ENCODE peak calls at places on chromosomes 11 and 22, in four cellular contexts. R is dermis blood vessel endothelial cell; A is stimulated activated CD4-positive, alpha-beta T cell treated with anti-CD3 and anti-CD28 coated beads, Interleukin-2, amount 100 ng/mL, for 48 hours; O is activated naive CD4-positive, alpha-beta T cell. K is an unnamed sample.

GRCh38 chr11:76903325-76903724 is 42.6 kb downstream of the ACER3 start:
- DNase-seq in A (no peak), O (no peak), R (no peak), K (no peak)

GRCh38 chr22:28017558-28017820 is 98.4 kb upstream of the PITPNB start:
- DNase-seq in R (no peak), O (no peak), A (no peak), K (no peak)

GRCh38 chr11:125300791-125301218 is 136.3 kb downstream of the PKNOX2 start:
- DNase-seq in O (no peak), A (no peak), R (peak), K (peak)

GRCh38 chr11:120773501-120774031 is 250.3 kb upstream of the TBCEL start:
- DNase-seq in A (no peak), O (no peak), R (peak), K (peak)

GRCh38 chr11:72079776-72080325 is 491 bp downstream of the NUMA1 start:
- DNase-seq in O (no peak), A (no peak), R (peak), K (no peak)

GRCh38 chr22:23562186-23562585 is 17.9 kb downstream of the IGLL1 start:
- DNase-seq in A (no peak), O (no peak), R (no peak), K (no peak)

GRCh38 chr22:19066531-19067271 is 55.5 kb downstream of the DGCR2 start:
- DNase-seq in A (no peak), O (no peak), R (peak), K (no peak)

GRCh38 chr11:119727523-119728081 is 1.4 kb downstream of the NECTIN1 start:
- DNase-seq in A (no peak), R (peak), O (no peak), K (no peak)

GRCh38 chr11:6962673-6963072 is 36.4 kb downstream of the ZNF215 start:
- DNase-seq in O (no peak), A (no peak), R (no peak), K (no peak)

GRCh38 chr22:42444060-42444904 is 12.1 kb upstream of the NFAM1 start:
- DNase-seq in O (no peak), R (peak), A (peak), K (peak)

GRCh38 chr11:12864316-12865156 is 144.6 kb upstream of the RASSF10 start:
- DNase-seq in A (no peak), O (no peak), R (peak), K (peak)

GRCh38 chr11:69227271-69227670 is 66.7 kb upstream of the MYEOV start:
- DNase-seq in A (no peak), O (no peak), R (no peak), K (no peak)

GRCh38 chr22:37870273-37870672 is 21.1 kb downstream of the EIF3L start:
- DNase-seq in A (no peak), R (no peak), O (no peak), K (no peak)

GRCh38 chr22:33823552-33823951 is 96.7 kb downstream of the LARGE1 start:
- DNase-seq in A (no peak), R (no peak), O (no peak), K (no peak)

GRCh38 chr22:36765943-36766450 is 9.9 kb downstream of the IFT27 start:
- DNase-seq in A (no peak), O (no peak), R (no peak), K (no peak)

K was measured in pulmonary artery endothelial cell.